ENCODE peak calls at places on chromosomes 5 and 9, in six cellular contexts. W is neural progenitor cell, T is PC-3, J is HepG2, A is GM23338, D is Karpas-422. V is an unnamed sample.

GRCh38 chr9:104826109-104826775 is 62.3 kb downstream of the NIPSNAP3B start:
- DNase-seq in W (no peak), J (no peak), T (no peak), D (no peak), A (no peak), V (no peak)

GRCh38 chr5:137822983-137823382 is 44.7 kb upstream of the MYOT start:
- DNase-seq in T (no peak), J (no peak), D (no peak), W (no peak), A (no peak), V (no peak)

GRCh38 chr5:77292026-77292757 is 81.7 kb downstream of the PDE8B start:
- DNase-seq in J (no peak), D (no peak), W (no peak), T (peak; percentile 34), A (no peak), V (no peak)

GRCh38 chr5:13566903-13567339 is 377.6 kb downstream of the DNAH5 start:
- DNase-seq in J (no peak), W (no peak), D (no peak), T (peak; percentile 99), A (peak; percentile 10), V (peak; percentile 73)

GRCh38 chr5:176400382-176401156 is 12.0 kb downstream of the HIGD2A start:
- DNase-seq in D (no peak), T (peak; percentile 56), A (no peak), J (no peak), W (no peak), V (peak; percentile 68)

GRCh38 chr5:64690417-64691151 is at the start of gene SHISAL2B:
- DNase-seq in A (peak; percentile 79), W (peak; percentile 78), J (no peak), D (no peak), T (no peak), V (peak; percentile 35)

GRCh38 chr5:72255237-72255636 is 64.8 kb downstream of the MRPS27 start:
- DNase-seq in A (no peak), D (no peak), T (no peak), W (no peak), J (no peak), V (no peak)

GRCh38 chr5:55935371-55935770 is 59.4 kb downstream of the IL6ST start:
- DNase-seq in A (no peak), D (no peak), W (no peak), T (no peak), J (no peak), V (no peak)

GRCh38 chr9:131254107-131254491 is 22.2 kb downstream of the FAM78A start:
- DNase-seq in W (peak; percentile 65), J (no peak), D (peak; percentile 98), A (peak; percentile 3), T (no peak), V (peak; percentile 44)

GRCh38 chr9:128118971-128119665 is 8.4 kb downstream of the PTGES2 start:
- DNase-seq in W (no peak), D (peak; percentile 49), T (no peak), J (no peak), A (no peak), V (no peak)

GRCh38 chr5:139639619-139640431 is 8.3 kb upstream of the CXXC5 start:
- DNase-seq in J (no peak), T (peak; percentile 63), A (no peak), W (no peak), D (no peak), V (peak; percentile 19)

GRCh38 chr9:124291801-124292396 is 34.1 kb downstream of the NEK6 start:
- DNase-seq in A (no peak), J (peak; percentile 32), D (no peak), W (no peak), T (no peak), V (no peak)

GRCh38 chr5:126651013-126651577 is 50.3 kb downstream of the PHAX start:
- DNase-seq in A (no peak), J (no peak), W (no peak), D (no peak), T (no peak), V (no peak)
- H3K4me3 ChIP-seq in A (no peak overlapping the region), J (no peak overlapping the region), W (no peak overlapping the region), D (no peak overlapping the region), T (no peak overlapping the region), V (no peak overlapping the region)

DNA sequence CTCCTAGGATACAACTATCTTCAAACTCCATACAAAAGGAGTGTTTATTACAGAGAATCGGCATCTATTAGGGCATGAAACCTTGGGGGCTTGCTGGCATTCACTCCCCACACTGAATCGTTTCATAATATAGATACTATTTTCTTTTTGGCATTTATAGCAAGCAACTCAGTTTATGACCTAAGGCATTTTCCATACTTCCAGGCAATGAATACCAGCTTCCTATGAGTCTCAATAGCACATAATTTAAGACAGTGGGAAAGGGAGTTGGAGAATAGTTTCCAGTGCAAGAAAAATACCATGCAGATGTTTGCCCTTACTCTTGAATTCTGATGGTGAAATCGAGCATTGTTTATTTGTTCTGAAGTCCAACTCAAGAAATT is 175.8 kb upstream of the KLF9 start:
- DNase-seq in D (no peak), A (no peak), W (no peak), J (no peak), T (no peak), V (no peak)
- H3K4me2 ChIP-seq in D (no peak overlapping the region), A (no peak overlapping the region), W (no peak overlapping the region), J (no peak overlapping the region), T (no peak overlapping the region), V (no peak overlapping the region)

DNA sequence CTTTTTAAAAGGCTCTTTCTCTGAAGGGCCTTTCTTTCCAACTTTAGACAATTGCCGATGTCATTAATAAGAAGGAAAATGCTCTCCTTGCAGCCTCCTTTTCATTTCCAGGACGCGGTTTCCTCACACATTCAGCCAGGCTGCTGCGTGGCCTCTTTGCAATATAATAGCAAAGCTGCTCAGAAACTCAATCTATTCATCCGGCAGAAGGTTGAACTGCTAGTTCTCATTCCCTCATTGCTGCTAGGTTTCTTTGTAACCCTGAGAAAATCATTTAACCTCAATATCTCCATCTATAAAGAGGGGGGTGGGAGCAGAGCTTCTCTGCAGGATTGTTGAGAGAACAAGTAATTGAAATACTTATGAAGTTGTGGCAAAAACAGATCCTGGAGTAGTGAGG is 63.4 kb downstream of the NUDT12 start:
- DNase-seq in D (no peak), W (peak; percentile 38), A (peak; percentile 38), T (no peak), J (no peak), V (no peak)
- H3K4me3 ChIP-seq in D (no peak overlapping the region), W (no peak overlapping the region), A (peak overlapping the region; percentile 44), T (no peak overlapping the region), J (no peak overlapping the region), V (no peak overlapping the region)

GRCh38 chr5:170597109-170597741 is 93.4 kb downstream of the KCNIP1 start:
- DNase-seq in D (no peak), W (no peak), J (no peak), T (peak; percentile 71), A (no peak), V (peak; percentile 38)

GRCh38 chr5:170596482-170596881 is 92.7 kb downstream of the KCNIP1 start:
- DNase-seq in D (no peak), A (no peak), J (no peak), W (no peak), T (no peak), V (no peak)

GRCh38 chr5:170601608-170602007 is 97.8 kb downstream of the KCNIP1 start:
- DNase-seq in A (no peak), D (no peak), T (no peak), W (no peak), J (no peak), V (no peak)

GRCh38 chr5:170603101-170603500 is 99.3 kb downstream of the KCNIP1 start:
- DNase-seq in W (no peak), T (no peak), D (no peak), A (no peak), J (no peak), V (no peak)

DNA sequence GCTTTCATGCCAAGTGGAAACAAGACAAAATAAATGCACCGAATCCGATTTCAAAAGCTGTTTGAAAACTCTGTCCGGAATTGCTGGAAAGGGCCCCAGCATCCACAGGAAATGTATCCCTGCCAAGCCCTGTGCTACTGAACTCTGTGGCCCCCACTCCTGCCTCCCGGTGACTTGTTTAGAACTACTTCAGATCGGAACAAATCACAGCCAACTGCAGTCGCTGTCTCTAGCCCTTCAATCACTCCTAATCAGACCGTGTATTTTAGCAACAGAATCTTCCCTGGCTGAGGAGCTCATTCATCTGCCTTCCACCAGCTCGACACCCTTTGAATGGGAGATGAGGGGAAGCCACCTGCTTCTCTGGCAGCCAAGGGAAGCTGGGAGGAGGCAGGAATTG is 94.1 kb downstream of the KCNIP1 start:
- DNase-seq in J (no peak), T (no peak), D (no peak), W (no peak), A (no peak), V (no peak)
- H3K4me2 ChIP-seq in J (no peak overlapping the region), T (peak overlapping the region; percentile 22), D (no peak overlapping the region), W (no peak overlapping the region), A (no peak overlapping the region), V (peak overlapping the region; percentile 6)

GRCh38 chr9:135724186-135724797 is 22.3 kb downstream of the KCNT1 start:
- DNase-seq in W (no peak), D (no peak), J (no peak), A (no peak), T (peak; percentile 71), V (no peak)
- H3K4me3 ChIP-seq in W (no peak overlapping the region), D (no peak overlapping the region), J (no peak overlapping the region), A (no peak overlapping the region), T (no peak overlapping the region), V (no peak overlapping the region)